ENCODE peak calls at places on chromosome 4, in eight cellular contexts. G is A549, I is HCT116, D is Panc1, F is K562, N is SK-N-SH, E is GM12878, H is HepG2. S is an unnamed sample.

GRCh38 chr4:37463457-37463856 is 218.9 kb downstream of the NWD2 start:
- DNase-seq in N (no peak), F (no peak), D (no peak), E (no peak), I (no peak), H (no peak), G (no peak), S (no peak)

GRCh38 chr4:106329027-106329618 is 12.8 kb downstream of the AIMP1 start:
- DNase-seq in N (peak), E (no peak), F (peak), G (peak), D (no peak), I (peak), H (peak), S (peak)

GRCh38 chr4:152464030-152464823 is 71.7 kb downstream of the FBXW7 start:
- DNase-seq in G (no peak), F (no peak), H (no peak), D (no peak), E (no peak), N (no peak), I (no peak), S (no peak)

GRCh38 chr4:161799687-161800086 is 364.1 kb downstream of the FSTL5 start:
- DNase-seq in F (no peak), E (no peak), I (no peak), D (no peak), H (peak), G (peak), N (no peak), S (no peak)

GRCh38 chr4:47933798-47934197 is 19.4 kb upstream of the NFXL1 start:
- DNase-seq in E (no peak), G (peak), I (no peak), F (peak), H (peak), D (no peak), N (peak), S (no peak)

GRCh38 chr4:133555671-133556070 is 406.6 kb downstream of the PCDH10 start:
- DNase-seq in F (no peak), G (no peak), D (no peak), H (no peak), N (no peak), I (no peak), E (no peak), S (no peak)

GRCh38 chr4:81675785-81676427 is 204.2 kb upstream of the RASGEF1B start:
- DNase-seq in F (no peak), H (no peak), D (no peak), E (no peak), N (no peak), G (no peak), I (no peak), S (no peak)

GRCh38 chr4:169914871-169915270 is 111.3 kb downstream of the MFAP3L start:
- DNase-seq in E (no peak), I (no peak), D (no peak), N (no peak), H (no peak), G (no peak), F (no peak), S (no peak)

GRCh38 chr4:8079031-8079885 is 79.4 kb downstream of the ABLIM2 start:
- DNase-seq in I (no peak), H (no peak), E (no peak), F (peak), G (no peak), N (peak), D (no peak), S (no peak)

GRCh38 chr4:32798471-32798870 is 2078.3 kb downstream of the PCDH7 start:
- DNase-seq in F (no peak), I (no peak), D (no peak), E (no peak), N (no peak), G (no peak), H (no peak), S (no peak)

GRCh38 chr4:113467581-113467980 is 294.0 kb downstream of the CAMK2D start:
- DNase-seq in H (no peak), D (no peak), E (no peak), G (peak), I (no peak), F (no peak), N (no peak), S (peak)

GRCh38 chr4:15913631-15913970 is 24.9 kb downstream of the FGFBP1 start:
- DNase-seq in G (peak), N (no peak), E (no peak), D (peak), I (peak), F (no peak), H (no peak), S (no peak)

GRCh38 chr4:6115746-6116586 is 84.4 kb downstream of the JAKMIP1 start:
- DNase-seq in F (no peak), G (no peak), D (no peak), E (no peak), N (no peak), H (no peak), I (no peak), S (no peak)

GRCh38 chr4:110510955-110511544 is 35.1 kb downstream of the ENPEP start:
- DNase-seq in I (peak), E (no peak), F (peak), H (peak), N (peak), G (peak), D (no peak), S (no peak)

GRCh38 chr4:30912098-30912719 is 192.0 kb downstream of the PCDH7 start:
- DNase-seq in D (no peak), G (no peak), I (no peak), F (no peak), E (no peak), H (no peak), N (no peak), S (no peak)

GRCh38 chr4:110183643-110184042 is 14.8 kb downstream of the ELOVL6 start:
- DNase-seq in I (no peak), H (no peak), D (no peak), E (no peak), G (no peak), F (no peak), N (no peak), S (no peak)

GRCh38 chr4:139014391-139015268 is 951 bp upstream of the NOCT start:
- DNase-seq in I (peak), D (peak), H (peak), F (no peak), N (peak), G (peak), E (peak), S (no peak)

GRCh38 chr4:95180531-95181315 is 368.1 kb downstream of the UNC5C start:
- DNase-seq in E (no peak), I (no peak), F (no peak), H (no peak), D (no peak), N (no peak), G (no peak), S (no peak)

GRCh38 chr4:74931386-74931785 is 1.5 kb upstream of the PARM1 start:
- DNase-seq in F (no peak), I (no peak), E (no peak), N (peak), D (no peak), H (no peak), G (no peak), S (no peak)

GRCh38 chr4:56757270-56757746 is 64.2 kb downstream of the SPINK2 start:
- DNase-seq in F (no peak), H (no peak), N (no peak), D (no peak), I (no peak), E (no peak), G (peak), S (no peak)
- TF ChIP-seq REST in F (no peak), H (no peak), N (no peak), D (no peak), I (no peak), E (no peak), G (no peak), S (no peak)

GRCh38 chr4:155569471-155569870 is 97.2 kb upstream of the GUCY1A1 start:
- DNase-seq in H (no peak), F (no peak), E (no peak), G (no peak), I (no peak), D (no peak), N (no peak), S (no peak)

GRCh38 chr4:155570661-155571060 is 96.0 kb upstream of the GUCY1A1 start:
- DNase-seq in F (no peak), I (no peak), E (no peak), D (no peak), N (no peak), H (no peak), G (no peak), S (no peak)

GRCh38 chr4:155568641-155569040 is 98.0 kb upstream of the GUCY1A1 start:
- DNase-seq in E (no peak), F (no peak), N (no peak), I (no peak), D (no peak), G (no peak), H (no peak), S (no peak)

GRCh38 chr4:155571184-155571944 is 95.3 kb upstream of the GUCY1A1 start:
- DNase-seq in I (no peak), D (no peak), E (no peak), F (no peak), G (no peak), H (no peak), N (peak), S (no peak)

DNA sequence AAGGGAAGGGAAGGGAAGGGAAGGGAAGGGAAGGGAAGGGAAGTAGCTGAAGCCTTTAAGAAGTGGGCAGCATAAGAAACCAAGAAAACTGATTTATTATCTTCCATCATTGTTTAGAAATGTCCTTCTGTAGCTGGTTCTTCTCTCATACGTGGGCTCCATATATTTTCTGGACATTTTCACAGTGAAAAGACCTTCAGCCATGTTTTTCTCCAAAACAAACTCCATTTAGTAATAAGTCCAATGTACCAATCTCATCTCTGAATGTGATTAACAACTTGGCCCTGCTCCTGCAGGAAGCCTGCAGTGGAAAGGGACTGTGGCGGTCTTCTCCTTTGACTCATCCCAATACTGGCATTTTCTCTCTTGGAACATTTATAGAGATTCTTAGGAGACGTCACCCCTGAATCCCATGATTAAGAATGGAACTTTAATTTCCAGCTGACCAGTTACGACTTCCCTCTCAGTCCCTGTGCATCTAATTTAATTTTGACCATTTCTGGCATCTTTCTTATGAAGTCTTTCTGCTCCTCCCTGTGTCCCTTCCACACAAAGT is 96.6 kb upstream of the GUCY1A1 start:
- DNase-seq in I (no peak), D (no peak), G (no peak), N (no peak), H (no peak), F (no peak), E (no peak), S (no peak)
- TF ChIP-seq REST in I (no peak), D (no peak), G (no peak), N (no peak), H (no peak), F (no peak), E (no peak), S (no peak)

GRCh38 chr4:104489731-104490095 is 5.0 kb downstream of the CXXC4 start:
- DNase-seq in D (no peak), I (no peak), E (no peak), G (no peak), N (no peak), F (no peak), H (no peak), S (no peak)

GRCh38 chr4:104490770-104491395 is 3.8 kb downstream of the CXXC4 start:
- DNase-seq in F (peak), E (no peak), I (no peak), G (peak), H (peak), N (peak), D (no peak), S (peak)

GRCh38 chr4:104491826-104492771 is 2.6 kb downstream of the CXXC4 start:
- DNase-seq in D (no peak), H (no peak), E (peak), I (no peak), N (peak), G (peak), F (peak), S (no peak)

GRCh38 chr4:104491396-104491821 is 3.3 kb downstream of the CXXC4 start:
- DNase-seq in G (peak), H (no peak), D (no peak), F (peak), E (no peak), N (peak), I (no peak), S (peak)

DNA sequence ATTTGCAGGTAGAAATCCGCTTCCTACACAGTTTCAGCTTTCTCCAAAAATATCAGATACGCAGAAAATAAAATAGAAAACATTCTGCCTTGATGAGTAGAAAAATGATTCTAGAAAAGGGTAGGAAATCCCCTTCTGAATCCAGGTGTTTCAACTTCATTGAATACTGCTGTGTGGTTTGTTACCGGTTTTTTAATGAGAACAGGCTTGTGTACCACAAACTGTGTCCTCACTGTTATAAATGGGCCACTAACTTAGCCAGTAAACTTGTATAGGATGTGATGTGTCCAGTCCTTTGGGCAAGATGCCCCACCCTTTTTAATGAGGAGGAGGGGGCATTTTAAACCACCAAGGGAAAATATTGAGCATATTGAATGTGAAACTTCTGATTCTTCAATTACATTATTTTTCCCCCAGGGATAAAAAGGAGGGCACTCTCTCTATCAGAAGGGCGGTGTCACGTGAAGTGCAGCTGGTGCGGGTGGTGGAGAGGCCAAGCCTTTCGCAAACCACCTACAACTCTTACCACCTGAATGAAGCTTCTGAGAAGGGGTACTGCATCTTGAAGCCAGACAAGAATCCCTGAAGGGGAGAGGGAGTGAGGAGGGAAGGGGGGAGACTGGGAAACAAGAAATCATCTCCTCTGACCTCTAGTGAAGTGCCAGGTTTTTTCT is 4.5 kb downstream of the CXXC4 start:
- DNase-seq in N (peak), H (no peak), E (peak), G (peak), D (no peak), F (no peak), I (no peak), S (no peak)
- TF ChIP-seq REST in N (no peak), H (no peak), E (no peak), G (no peak), D (no peak), F (no peak), I (no peak), S (no peak)

GRCh38 chr4:186018261-186018660 is 50.7 kb upstream of the TLR3 start:
- DNase-seq in F (no peak), G (no peak), E (no peak), D (no peak), H (no peak), I (no peak), N (no peak), S (no peak)
- TF ChIP-seq REST in F (no peak), G (no peak), E (no peak), D (no peak), H (no peak), I (no peak), N (no peak), S (no peak)

DNA sequence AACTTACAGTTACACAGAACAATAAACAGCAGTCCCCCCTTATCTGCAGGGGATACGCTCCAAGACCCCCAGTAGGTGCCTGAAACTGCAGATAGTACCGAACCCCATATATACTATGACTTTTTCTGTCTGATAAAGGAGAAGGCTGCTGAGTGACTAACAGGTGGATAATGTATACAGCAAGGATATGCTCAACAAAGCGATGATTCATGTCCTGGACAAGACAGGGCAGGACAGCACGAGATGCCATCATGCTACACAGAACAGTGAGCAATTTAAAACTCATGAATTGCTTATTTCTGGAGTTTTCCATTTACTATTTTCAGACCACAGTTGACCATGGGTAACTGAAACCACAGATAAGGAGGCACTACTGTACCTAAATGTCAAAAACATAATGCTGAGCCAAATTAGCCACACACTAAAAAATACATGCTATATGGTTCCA is 76.1 kb downstream of the MANBA start:
- DNase-seq in N (no peak), D (no peak), F (no peak), G (peak), E (peak), I (peak), H (no peak), S (no peak)
- TF ChIP-seq REST in N (no peak), D (no peak), F (no peak), G (no peak), E (no peak), I (no peak), H (no peak), S (no peak)

GRCh38 chr4:99886146-99886545 is 8.1 kb downstream of the LAMTOR3 start:
- DNase-seq in N (no peak), E (no peak), I (no peak), D (no peak), G (no peak), F (no peak), H (no peak), S (no peak)
- TF ChIP-seq REST in N (no peak), E (no peak), I (no peak), D (no peak), G (no peak), F (no peak), H (no peak), S (no peak)

DNA sequence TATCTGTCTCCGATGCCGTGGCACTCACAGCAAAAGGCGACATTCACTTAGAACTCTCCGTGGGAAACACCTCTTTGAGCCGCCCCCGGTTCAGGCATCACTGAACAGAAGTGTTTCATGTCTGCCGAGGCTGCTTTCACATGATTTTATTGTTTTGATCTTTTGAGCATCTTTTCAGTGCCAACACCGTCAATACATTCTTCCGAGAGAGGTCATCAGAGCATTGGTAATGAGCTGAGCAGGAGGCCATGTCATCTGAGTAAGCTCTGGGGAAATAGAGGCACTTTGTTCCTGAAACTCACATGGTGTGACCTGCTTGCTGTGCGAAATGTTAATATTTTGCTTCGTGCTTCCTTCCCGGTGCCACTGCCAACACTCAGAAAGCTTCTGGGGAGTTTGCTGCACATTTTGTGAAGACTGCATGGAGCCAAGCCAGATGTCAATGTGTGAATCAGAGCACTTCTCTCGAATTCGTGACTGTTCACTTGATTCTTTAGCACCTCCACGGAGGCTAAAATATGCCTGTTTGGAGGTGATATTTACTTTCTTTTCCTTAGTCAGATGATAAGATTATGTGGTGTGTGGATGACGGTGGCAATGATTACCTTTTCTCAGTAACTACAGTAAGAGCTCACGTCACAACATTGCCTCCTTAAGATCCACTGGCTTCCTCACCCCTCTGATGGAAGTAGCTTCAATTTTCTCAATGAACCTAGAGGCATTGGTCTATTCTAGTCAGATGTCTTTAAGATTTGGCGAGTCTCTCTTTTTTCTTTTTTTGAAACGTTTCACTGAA is 222.3 kb upstream of the HS3ST1 start:
- DNase-seq in D (peak), E (no peak), G (no peak), N (no peak), F (no peak), H (no peak), I (peak), S (no peak)
- TF ChIP-seq REST in D (no peak), E (no peak), G (no peak), N (no peak), F (no peak), H (no peak), I (no peak), S (no peak)

DNA sequence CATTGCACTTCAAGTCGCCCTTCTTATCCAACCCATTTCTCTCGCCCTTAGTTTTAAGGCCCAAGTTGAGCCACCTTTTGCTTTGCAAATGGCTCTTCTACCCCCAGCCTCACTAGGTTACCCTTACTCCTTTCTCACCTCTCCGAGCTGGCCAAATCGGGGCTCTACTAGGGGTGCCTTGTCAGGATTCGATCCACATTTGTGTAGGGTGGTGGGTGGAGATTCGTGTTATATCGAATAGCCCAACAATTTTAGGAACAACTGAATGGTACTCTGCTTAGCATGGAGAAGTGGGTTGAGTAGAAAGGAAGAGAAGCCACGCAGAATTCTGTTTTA is 3.5 kb downstream of the SLIT2 start:
- DNase-seq in H (no peak), F (no peak), E (no peak), I (no peak), N (no peak), G (no peak), D (no peak), S (no peak)
- TF ChIP-seq REST in H (no peak), F (no peak), E (no peak), I (no peak), N (no peak), G (no peak), D (no peak), S (no peak)

DNA sequence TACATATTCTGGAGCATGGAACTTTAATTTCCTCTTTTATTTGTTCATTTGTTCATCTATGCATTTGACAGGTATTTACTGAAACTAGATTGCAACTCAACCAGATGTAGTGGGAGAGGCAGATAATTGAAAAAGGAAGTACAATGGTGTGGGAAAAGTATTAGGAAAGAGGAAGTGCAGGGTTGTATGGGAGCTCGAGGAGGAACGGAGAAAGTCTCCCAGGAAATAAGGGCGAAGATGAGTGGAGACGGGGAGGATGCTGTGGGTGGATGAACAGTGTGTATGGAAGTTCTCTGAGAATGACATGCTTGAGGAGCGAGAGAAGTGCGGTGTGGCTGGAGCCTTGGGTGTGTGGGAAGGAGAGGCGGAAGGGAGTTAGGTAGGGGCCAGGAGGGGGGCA is 87.5 kb upstream of the DHX15 start:
- DNase-seq in E (no peak), F (no peak), I (no peak), D (no peak), N (no peak), G (no peak), H (no peak), S (no peak)
- TF ChIP-seq REST in E (no peak), F (no peak), I (no peak), D (no peak), N (no peak), G (no peak), H (no peak), S (no peak)